ENCODE peak calls at places on chromosomes 2 and 18, in nine cellular contexts. One of them, this sample, is unnamed.

GRCh38 chr2:121155502-121156056 is 129.4 kb downstream of the TFCP2L1 start:
- DNase-seq in HS-5: no peak
- DNase-seq in RPMI7951: no peak
- DNase-seq in nephron progenitor cell: no peak
- DNase-seq in stomach: peak
- DNase-seq in GM23338: no peak
- DNase-seq in activated CD4-positive, alpha-beta T cell treated with anti-CD3 and anti-CD28 coated beads for 36 hours: no peak
- DNase-seq in T47D: no peak
- DNase-seq in cardiac muscle cell: no peak
- DNase-seq in this sample: no peak

GRCh38 chr2:118049140-118050128 is 35.6 kb upstream of the CCDC93 start:
- DNase-seq in stomach: no peak
- DNase-seq in RPMI7951: no peak
- DNase-seq in HS-5: no peak
- DNase-seq in GM23338: no peak
- DNase-seq in nephron progenitor cell: no peak
- DNase-seq in activated CD4-positive, alpha-beta T cell treated with anti-CD3 and anti-CD28 coated beads for 36 hours: no peak
- DNase-seq in T47D: no peak
- DNase-seq in cardiac muscle cell: no peak
- DNase-seq in this sample: no peak

GRCh38 chr2:156473445-156473844 is 37.3 kb downstream of the GPD2 start:
- DNase-seq in activated CD4-positive, alpha-beta T cell treated with anti-CD3 and anti-CD28 coated beads for 36 hours: no peak
- DNase-seq in nephron progenitor cell: no peak
- DNase-seq in RPMI7951: no peak
- DNase-seq in stomach: no peak
- DNase-seq in cardiac muscle cell: no peak
- DNase-seq in GM23338: no peak
- DNase-seq in T47D: no peak
- DNase-seq in HS-5: no peak
- DNase-seq in this sample: no peak

GRCh38 chr2:170714156-170715061 is 728 bp upstream of the SP5 start:
- DNase-seq in activated CD4-positive, alpha-beta T cell treated with anti-CD3 and anti-CD28 coated beads for 36 hours: peak
- DNase-seq in T47D: peak
- DNase-seq in stomach: peak
- DNase-seq in GM23338: peak
- DNase-seq in RPMI7951: peak
- DNase-seq in cardiac muscle cell: peak
- DNase-seq in HS-5: no peak
- DNase-seq in nephron progenitor cell: peak
- DNase-seq in this sample: no peak

GRCh38 chr18:22639026-22639463 is 221.3 kb upstream of the CTAGE1 start:
- DNase-seq in T47D: no peak
- DNase-seq in GM23338: no peak
- DNase-seq in nephron progenitor cell: no peak
- DNase-seq in cardiac muscle cell: no peak
- DNase-seq in RPMI7951: peak
- DNase-seq in stomach: no peak
- DNase-seq in HS-5: peak
- DNase-seq in activated CD4-positive, alpha-beta T cell treated with anti-CD3 and anti-CD28 coated beads for 36 hours: no peak
- DNase-seq in this sample: no peak

GRCh38 chr2:205555816-205556215 is 126.5 kb upstream of the NRP2 start:
- DNase-seq in T47D: no peak
- DNase-seq in activated CD4-positive, alpha-beta T cell treated with anti-CD3 and anti-CD28 coated beads for 36 hours: no peak
- DNase-seq in HS-5: no peak
- DNase-seq in RPMI7951: no peak
- DNase-seq in nephron progenitor cell: no peak
- DNase-seq in stomach: no peak
- DNase-seq in GM23338: no peak
- DNase-seq in cardiac muscle cell: no peak
- DNase-seq in this sample: no peak

GRCh38 chr2:146817613-146818012 is 1027.2 kb upstream of the ACVR2A start:
- DNase-seq in GM23338: peak
- DNase-seq in HS-5: no peak
- DNase-seq in RPMI7951: no peak
- DNase-seq in nephron progenitor cell: no peak
- DNase-seq in T47D: no peak
- DNase-seq in activated CD4-positive, alpha-beta T cell treated with anti-CD3 and anti-CD28 coated beads for 36 hours: no peak
- DNase-seq in stomach: no peak
- DNase-seq in cardiac muscle cell: no peak
- DNase-seq in this sample: no peak

GRCh38 chr2:99878951-99879350 is 263.4 kb downstream of the AFF3 start:
- DNase-seq in cardiac muscle cell: no peak
- DNase-seq in nephron progenitor cell: no peak
- DNase-seq in stomach: no peak
- DNase-seq in RPMI7951: peak
- DNase-seq in GM23338: no peak
- DNase-seq in activated CD4-positive, alpha-beta T cell treated with anti-CD3 and anti-CD28 coated beads for 36 hours: no peak
- DNase-seq in HS-5: peak
- DNase-seq in T47D: no peak
- DNase-seq in this sample: no peak

GRCh38 chr2:38129410-38129809 is 53.5 kb upstream of the CYP1B1 start:
- DNase-seq in HS-5: no peak
- DNase-seq in T47D: no peak
- DNase-seq in GM23338: no peak
- DNase-seq in stomach: no peak
- DNase-seq in cardiac muscle cell: no peak
- DNase-seq in RPMI7951: peak
- DNase-seq in activated CD4-positive, alpha-beta T cell treated with anti-CD3 and anti-CD28 coated beads for 36 hours: no peak
- DNase-seq in nephron progenitor cell: no peak
- DNase-seq in this sample: no peak

GRCh38 chr2:106130251-106130998 is 63.7 kb downstream of the UXS1 start:
- DNase-seq in activated CD4-positive, alpha-beta T cell treated with anti-CD3 and anti-CD28 coated beads for 36 hours: no peak
- DNase-seq in GM23338: peak
- DNase-seq in stomach: no peak
- DNase-seq in cardiac muscle cell: no peak
- DNase-seq in nephron progenitor cell: no peak
- DNase-seq in HS-5: no peak
- DNase-seq in RPMI7951: no peak
- DNase-seq in T47D: no peak
- DNase-seq in this sample: no peak

GRCh38 chr2:7400628-7401027 is 483.4 kb downstream of the RNF144A start:
- DNase-seq in activated CD4-positive, alpha-beta T cell treated with anti-CD3 and anti-CD28 coated beads for 36 hours: no peak
- DNase-seq in HS-5: no peak
- DNase-seq in nephron progenitor cell: no peak
- DNase-seq in stomach: no peak
- DNase-seq in cardiac muscle cell: no peak
- DNase-seq in RPMI7951: no peak
- DNase-seq in GM23338: no peak
- DNase-seq in T47D: no peak
- DNase-seq in this sample: no peak

This sample was measured in T-helper 22 cell.